ENCODE peak calls at places on chromosomes 6 and 20, in nine cellular contexts. V is body of pancreas; O is stomach; R is CD8-positive, alpha-beta memory T cell; C is lung; T is transverse colon; F is sigmoid colon; Q is uterus; U is lower lobe of right lung. Z is an unnamed sample. For H3K4me1, the result is how much of the 10 kb centered on the place peaks cover.

GRCh38 chr6:30876039-30876730 is 8.1 kb upstream of the DDR1 start:
- DNase-seq in V (peak), O (no peak), R (no peak), C (no peak), T (no peak), F (peak), Q (peak), U (no peak), Z (no peak)

GRCh38 chr6:145119091-145119490 is 616.2 kb downstream of the EPM2A start:
- DNase-seq in V (no peak), O (no peak), R (no peak), C (no peak), T (no peak), F (no peak), Q (no peak), U (no peak), Z (no peak)

GRCh38 chr20:13809373-13809772 is 24.5 kb downstream of the NDUFAF5 start:
- DNase-seq in V (no peak), O (no peak), R (no peak), C (no peak), T (no peak), F (no peak), Q (no peak), U (no peak), Z (no peak)

GRCh38 chr20:37378785-37379598 is 33.1 kb downstream of the SRC start:
- DNase-seq in V (peak), O (peak), R (no peak), C (no peak), T (no peak), F (peak), Q (no peak), U (peak), Z (no peak)

GRCh38 chr20:17452441-17452840 is 78.7 kb downstream of the BFSP1 start:
- DNase-seq in V (no peak), O (no peak), R (no peak), C (no peak), T (no peak), F (no peak), Q (no peak), U (no peak), Z (no peak)

GRCh38 chr6:16623029-16623653 is 138.1 kb downstream of the ATXN1 start:
- DNase-seq in V (no peak), O (no peak), R (no peak), C (no peak), T (no peak), F (no peak), Q (no peak), U (no peak), Z (no peak)

GRCh38 chr20:51700809-51701285 is 67.3 kb downstream of the ATP9A start:
- DNase-seq in V (peak), O (no peak), R (no peak), C (no peak), T (peak), F (no peak), Q (no peak), U (no peak), Z (no peak)

GRCh38 chr6:21246075-21246474 is 347.5 kb upstream of the SOX4 start:
- DNase-seq in V (no peak), O (no peak), R (no peak), C (no peak), T (no peak), F (no peak), Q (no peak), U (no peak), Z (no peak)

GRCh38 chr6:38034269-38034914 is 214.9 kb downstream of the ZFAND3 start:
- DNase-seq in V (no peak), O (no peak), R (no peak), C (no peak), T (no peak), F (no peak), Q (no peak), U (no peak), Z (peak)

GRCh38 chr6:169232507-169232931 is 21.1 kb downstream of the THBS2 start:
- DNase-seq in V (no peak), O (peak), R (no peak), C (no peak), T (no peak), F (no peak), Q (no peak), U (no peak), Z (no peak)

GRCh38 chr20:34461779-34462087 is 54.5 kb upstream of the DYNLRB1 start:
- DNase-seq in V (no peak), O (no peak), R (no peak), C (no peak), T (no peak), F (no peak), Q (no peak), U (no peak), Z (no peak)

GRCh38 chr6:28356666-28357020 is 6.9 kb downstream of the ZKSCAN3 start:
- DNase-seq in V (no peak), O (no peak), R (no peak), C (no peak), T (no peak), F (no peak), Q (no peak), U (no peak), Z (no peak)

GRCh38 chr6:39847216-39847615 is 55.0 kb downstream of the DAAM2 start:
- DNase-seq in V (peak), O (peak), R (no peak), C (no peak), T (no peak), F (peak), Q (peak), U (no peak), Z (no peak)

GRCh38 chr20:46011631-46012482 is 3.1 kb downstream of the MMP9 start:
- DNase-seq in V (peak), O (peak), R (no peak), C (peak), T (peak), F (peak), Q (no peak), U (peak), Z (peak)

GRCh38 chr6:168226832-168227434 is 92.6 kb downstream of the DACT2 start:
- DNase-seq in V (no peak), O (no peak), R (no peak), C (no peak), T (no peak), F (no peak), Q (no peak), U (no peak), Z (no peak)

GRCh38 chr20:63884506-63885263 is 10.2 kb upstream of the DNAJC5 start:
- DNase-seq in V (no peak), O (peak), R (no peak), C (no peak), T (no peak), F (no peak), Q (no peak), U (no peak), Z (no peak)

GRCh38 chr20:43542674-43543073 is 16.2 kb upstream of the SGK2 start:
- DNase-seq in V (no peak), O (no peak), R (no peak), C (no peak), T (no peak), F (no peak), Q (no peak), U (no peak), Z (no peak)

GRCh38 chr6:84284428-84285033 is 57.1 kb upstream of the CEP162 start:
- DNase-seq in V (peak), O (no peak), R (no peak), C (no peak), T (no peak), F (no peak), Q (no peak), U (no peak), Z (no peak)

GRCh38 chr6:8707956-8708772 is 272.8 kb upstream of the SLC35B3 start:
- DNase-seq in V (peak), O (peak), R (no peak), C (peak), T (peak), F (no peak), Q (no peak), U (peak), Z (no peak)

GRCh38 chr6:122753688-122754056 is 25.8 kb upstream of the FABP7 start:
- DNase-seq in V (peak), O (no peak), R (no peak), C (peak), T (no peak), F (no peak), Q (no peak), U (no peak), Z (no peak)

GRCh38 chr6:163759542-163759941 is 345.0 kb downstream of the QKI start:
- DNase-seq in V (no peak), O (no peak), R (no peak), C (no peak), T (no peak), F (no peak), Q (no peak), U (no peak), Z (no peak)

GRCh38 chr6:49915035-49915434 is 48.7 kb upstream of the CRISP1 start:
- DNase-seq in V (no peak), O (no peak), R (no peak), C (no peak), T (no peak), F (no peak), Q (no peak), U (no peak), Z (no peak)

GRCh38 chr20:51489611-51490010 is 52.9 kb downstream of the NFATC2 start:
- DNase-seq in V (no peak), O (no peak), R (no peak), C (no peak), T (no peak), F (no peak), Q (no peak), U (no peak), Z (no peak)

GRCh38 chr20:19975901-19976300 is 41.3 kb upstream of the NAA20 start:
- DNase-seq in V (peak), O (peak), R (no peak), C (no peak), T (no peak), F (no peak), Q (no peak), U (no peak), Z (peak)

GRCh38 chr20:19978511-19979210 is 38.5 kb upstream of the NAA20 start:
- DNase-seq in V (no peak), O (no peak), R (no peak), C (no peak), T (no peak), F (no peak), Q (no peak), U (no peak), Z (no peak)

GRCh38 chr20:19976595-19977372 is 40.4 kb upstream of the NAA20 start:
- DNase-seq in V (peak), O (peak), R (no peak), C (peak), T (no peak), F (peak), Q (peak), U (peak), Z (peak)

GRCh38 chr20:19975436-19975799 is 41.7 kb upstream of the NAA20 start:
- DNase-seq in V (peak), O (no peak), R (no peak), C (no peak), T (no peak), F (peak), Q (no peak), U (peak), Z (peak)

DNA sequence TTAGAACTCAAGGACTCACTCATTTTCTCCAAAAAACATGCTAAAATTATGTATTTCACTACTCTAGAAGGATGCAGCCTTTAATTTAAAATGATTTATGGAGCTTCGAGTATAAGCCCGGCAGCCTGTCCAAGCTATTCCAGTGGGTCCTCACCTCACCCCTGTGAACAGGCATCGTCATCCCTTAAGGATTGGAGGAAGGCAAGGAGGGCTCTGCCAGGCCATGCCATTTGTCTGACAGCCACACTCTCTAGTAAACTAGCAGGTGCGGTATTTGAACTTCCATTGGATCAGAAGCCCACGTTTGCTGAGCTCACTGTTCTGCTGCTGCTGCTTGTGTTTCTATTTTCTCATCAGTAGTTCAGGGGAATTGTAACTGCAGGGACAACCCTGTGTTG is 39.8 kb upstream of the NAA20 start:
- DNase-seq in V (no peak), O (no peak), R (no peak), C (no peak), T (no peak), F (no peak), Q (no peak), U (no peak), Z (peak)
- H3K4me3 ChIP-seq in V (peak), O (peak), R (no peak), C (peak), T (no peak), F (peak), Q (peak), U (peak), Z (peak)

DNA sequence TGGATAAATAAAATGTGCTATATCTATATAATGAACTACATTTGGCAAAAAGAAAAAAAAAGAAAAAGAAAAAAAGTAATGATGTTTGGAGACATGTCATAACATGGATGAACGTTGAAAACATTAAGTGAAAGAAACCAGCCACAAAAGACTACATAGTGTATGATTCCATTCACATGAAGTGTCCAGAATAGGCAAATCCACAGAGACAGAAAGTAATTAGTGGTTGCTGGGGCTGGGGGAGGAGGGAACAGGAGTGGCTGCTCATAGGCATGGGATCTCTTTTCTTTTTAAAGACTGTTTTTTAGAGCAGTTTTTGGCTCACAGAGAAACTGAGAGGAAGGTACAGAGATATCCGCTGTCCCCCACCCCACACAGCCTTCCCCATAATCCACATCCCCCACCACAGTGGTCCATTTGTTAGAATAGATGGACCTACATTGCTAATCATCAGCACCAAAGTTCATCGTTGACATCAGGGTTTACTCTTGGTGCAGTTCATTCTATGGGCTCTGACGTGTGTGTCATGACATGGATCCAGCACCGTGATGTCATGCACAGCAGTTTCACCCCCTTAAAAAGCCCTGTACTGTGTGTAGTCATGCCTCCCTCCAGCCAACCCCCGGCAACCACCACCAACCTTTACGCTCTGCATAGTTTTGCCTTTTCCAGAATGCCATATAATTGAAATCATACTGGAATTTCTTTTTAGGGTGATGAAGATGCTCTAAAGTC is 240.9 kb upstream of the RREB1 start:
- DNase-seq in V (no peak), O (no peak), R (no peak), C (no peak), T (no peak), F (no peak), Q (no peak), U (no peak), Z (no peak)
- H3K4me1 ChIP-seq in V (under half), O (under half), R (under half), C (under half), T (under half), F (under half), Q (under half), U (under half), Z (under half)

DNA sequence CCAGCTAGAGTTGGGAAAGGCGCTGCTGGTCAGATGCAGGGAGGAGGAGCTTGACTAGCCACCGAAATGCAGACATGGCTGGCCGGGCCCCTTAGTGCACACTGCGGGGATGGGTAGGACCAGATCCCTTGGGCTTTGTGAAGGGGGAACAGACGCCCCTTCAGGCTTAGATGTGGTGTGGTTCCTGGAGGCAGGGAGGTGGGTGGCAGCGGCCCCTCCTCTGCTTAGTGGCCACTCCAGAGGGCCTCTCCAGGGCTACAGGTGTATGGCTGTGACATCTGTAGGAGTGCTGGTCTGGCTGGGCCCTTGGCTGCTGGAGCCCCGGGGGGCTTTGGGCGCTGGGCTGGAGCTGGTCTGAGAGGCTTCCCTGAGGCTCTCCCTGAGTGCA is 5.9 kb downstream of the CCND3 start:
- DNase-seq in V (no peak), O (no peak), R (no peak), C (no peak), T (no peak), F (no peak), Q (no peak), U (no peak), Z (no peak)
- H3K27ac ChIP-seq in V (no peak), O (no peak), R (peak), C (peak), T (peak), F (no peak), Q (no peak), U (peak), Z (no peak)

GRCh38 chr6:26607434-26608230 is 10.9 kb downstream of the ABT1 start:
- DNase-seq in V (peak), O (peak), R (peak), C (peak), T (peak), F (no peak), Q (no peak), U (no peak), Z (peak)
- H3K4me3 ChIP-seq in V (no peak), O (no peak), R (peak), C (no peak), T (no peak), F (no peak), Q (no peak), U (peak), Z (no peak)

GRCh38 chr6:161021543-161021942 is 30.0 kb downstream of the MAP3K4 start:
- DNase-seq in V (no peak), O (no peak), R (no peak), C (no peak), T (no peak), F (no peak), Q (no peak), U (no peak), Z (no peak)
- H3K4me1 ChIP-seq in V (under half), O (under half), R (under half), C (under half), T (under half), F (under half), Q (under half), U (under half), Z (under half)

GRCh38 chr20:10855031-10855430 is 181.2 kb upstream of the JAG1 start:
- DNase-seq in V (no peak), O (no peak), R (no peak), C (no peak), T (no peak), F (no peak), Q (no peak), U (no peak), Z (no peak)
- H3K27ac ChIP-seq in V (no peak), O (no peak), R (no peak), C (no peak), T (no peak), F (no peak), Q (no peak), U (no peak), Z (no peak)

GRCh38 chr6:79042088-79042798 is 35.8 kb downstream of the PHIP start:
- DNase-seq in V (no peak), O (no peak), R (no peak), C (no peak), T (no peak), F (no peak), Q (no peak), U (no peak), Z (no peak)
- H3K4me3 ChIP-seq in V (no peak), O (no peak), R (no peak), C (no peak), T (no peak), F (no peak), Q (no peak), U (no peak), Z (no peak)

DNA sequence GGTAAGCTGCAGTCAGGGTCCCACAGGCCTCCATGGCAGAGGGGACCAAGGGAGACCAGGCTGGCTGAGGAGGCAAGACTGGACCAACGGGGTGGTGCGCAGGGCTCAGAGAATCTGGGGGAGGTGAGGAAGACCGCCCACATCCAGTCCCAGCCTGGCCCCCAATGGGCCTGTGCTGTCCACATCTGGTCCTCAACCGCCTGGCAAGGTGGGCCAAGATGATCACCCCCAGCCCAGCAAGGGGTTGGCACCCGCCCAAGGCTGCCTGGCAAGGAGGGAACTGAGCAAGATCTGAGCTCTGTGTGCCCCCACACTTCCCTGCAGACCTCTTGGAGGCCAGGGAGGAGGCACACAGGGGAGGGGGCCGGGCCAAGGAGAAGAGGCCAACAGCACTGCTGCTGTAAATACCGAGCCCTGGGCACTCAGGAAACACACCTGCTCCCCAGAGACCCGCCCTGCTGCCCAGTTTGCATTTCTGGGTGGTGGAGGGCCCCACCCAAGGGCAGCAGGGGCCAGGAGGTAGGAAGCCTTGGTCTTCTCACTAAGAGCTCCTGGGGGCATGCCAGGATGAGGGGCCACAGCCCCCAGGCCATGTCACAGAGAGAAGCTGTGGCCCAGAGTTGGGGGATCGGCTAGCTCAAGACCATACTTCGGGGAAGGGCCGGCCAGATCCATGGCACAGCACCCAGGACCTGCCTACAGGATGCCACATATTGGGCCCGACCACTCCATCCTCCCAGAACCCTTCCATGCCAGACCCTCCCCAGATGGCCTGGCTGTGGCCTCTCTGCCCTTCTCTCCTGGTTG is 109.6 kb downstream of the ASXL1 start:
- DNase-seq in V (peak), O (peak), R (no peak), C (no peak), T (peak), F (no peak), Q (no peak), U (no peak), Z (no peak)
- H3K4me1 ChIP-seq in V (half or more), O (half or more), R (under half), C (under half), T (half or more), F (under half), Q (under half), U (half or more), Z (under half)